ENCODE peak calls at places on chromosomes 4 and X, in ten cellular contexts. F, P, U, N, R, O, J, A, S and E are unnamed samples.

GRCh38 chrX:147733369-147733768 is 178.3 kb upstream of the FMR1 start:
- DNase-seq in F (no peak), P (no peak), U (no peak), N (no peak), R (no peak), O (no peak), J (no peak), A (no peak), S (no peak), E (no peak)

GRCh38 chr4:10173039-10173753 is 56.6 kb upstream of the WDR1 start:
- DNase-seq in F (no peak), P (peak), U (no peak), N (no peak), R (no peak), O (no peak), J (no peak), A (no peak), S (peak), E (no peak)

GRCh38 chr4:176789955-176790354 is 2.8 kb downstream of the VEGFC start:
- DNase-seq in F (no peak), P (no peak), U (no peak), N (peak), R (no peak), O (no peak), J (no peak), A (peak), S (peak), E (peak)

GRCh38 chr4:109352941-109353340 is 50.5 kb upstream of the COL25A1 start:
- DNase-seq in F (no peak), P (no peak), U (no peak), N (no peak), R (no peak), O (no peak), J (no peak), A (no peak), S (no peak), E (no peak)

GRCh38 chr4:186852964-186853391 is 129.3 kb upstream of the FAT1 start:
- DNase-seq in F (no peak), P (no peak), U (no peak), N (no peak), R (no peak), O (no peak), J (no peak), A (no peak), S (no peak), E (no peak)

GRCh38 chr4:124432500-124432899 is 280.0 kb downstream of the ANKRD50 start:
- DNase-seq in F (no peak), P (no peak), U (no peak), N (no peak), R (no peak), O (no peak), J (no peak), A (no peak), S (no peak), E (no peak)

GRCh38 chr4:54589586-54589985 is 68.2 kb upstream of the KIT start:
- DNase-seq in F (no peak), P (no peak), U (no peak), N (no peak), R (no peak), O (no peak), J (no peak), A (no peak), S (no peak), E (no peak)

GRCh38 chr4:23171971-23172370 is 479.2 kb downstream of the GBA3 start:
- DNase-seq in F (no peak), P (no peak), U (peak), N (peak), R (no peak), O (no peak), J (no peak), A (no peak), S (no peak), E (no peak)

GRCh38 chr4:14831447-14831846 is 170.8 kb upstream of the CPEB2 start:
- DNase-seq in F (no peak), P (no peak), U (peak), N (no peak), R (no peak), O (no peak), J (no peak), A (no peak), S (peak), E (no peak)

GRCh38 chr4:89556596-89557305 is 249.2 kb upstream of the GPRIN3 start:
- DNase-seq in F (no peak), P (no peak), U (no peak), N (peak), R (no peak), O (no peak), J (no peak), A (no peak), S (no peak), E (no peak)

GRCh38 chr4:25439913-25440477 is 62.9 kb downstream of the ANAPC4 start:
- DNase-seq in F (peak), P (peak), U (peak), N (peak), R (peak), O (peak), J (no peak), A (peak), S (peak), E (peak)

GRCh38 chr4:52510939-52511583 is 148.0 kb downstream of the USP46 start:
- DNase-seq in F (no peak), P (no peak), U (no peak), N (no peak), R (no peak), O (no peak), J (no peak), A (no peak), S (no peak), E (no peak)

GRCh38 chr4:115119804-115120352 is 6.5 kb upstream of the NDST4 start:
- DNase-seq in F (no peak), P (peak), U (peak), N (no peak), R (no peak), O (no peak), J (no peak), A (no peak), S (no peak), E (peak)

GRCh38 chr4:110424144-110424543 is 51.8 kb upstream of the ENPEP start:
- DNase-seq in F (no peak), P (no peak), U (no peak), N (no peak), R (no peak), O (no peak), J (no peak), A (no peak), S (no peak), E (no peak)

GRCh38 chr4:183256756-183257385 is 63.2 kb downstream of the CLDN22 start:
- DNase-seq in F (no peak), P (no peak), U (no peak), N (peak), R (peak), O (peak), J (peak), A (peak), S (no peak), E (peak)

GRCh38 chr4:89598602-89599001 is 238.4 kb downstream of the SNCA start:
- DNase-seq in F (no peak), P (peak), U (peak), N (no peak), R (no peak), O (no peak), J (no peak), A (no peak), S (no peak), E (peak)

GRCh38 chr4:40402556-40402955 is 67.4 kb downstream of the CHRNA9 start:
- DNase-seq in F (no peak), P (no peak), U (no peak), N (no peak), R (no peak), O (no peak), J (no peak), A (no peak), S (no peak), E (no peak)

GRCh38 chr4:140642674-140643437 is 74.1 kb upstream of the UCP1 start:
- DNase-seq in F (no peak), P (no peak), U (no peak), N (no peak), R (no peak), O (no peak), J (no peak), A (no peak), S (no peak), E (no peak)

GRCh38 chrX:18719852-18720251 is 12.4 kb downstream of the PPEF1 start:
- DNase-seq in F (no peak), P (no peak), U (no peak), N (no peak), R (no peak), O (no peak), J (no peak), A (no peak), S (peak), E (no peak)

GRCh38 chr4:2837904-2838496 is 5.6 kb upstream of the ADD1 start:
- DNase-seq in F (no peak), P (no peak), U (no peak), N (no peak), R (peak), O (peak), J (peak), A (no peak), S (no peak), E (no peak)

GRCh38 chr4:38500433-38500832 is 163.6 kb upstream of the KLF3 start:
- DNase-seq in F (no peak), P (no peak), U (no peak), N (no peak), R (no peak), O (no peak), J (no peak), A (no peak), S (no peak), E (no peak)

GRCh38 chrX:126456136-126456535 is 96.5 kb downstream of the DCAF12L1 start:
- DNase-seq in F (no peak), P (no peak), U (no peak), N (no peak), R (no peak), O (no peak), J (no peak), A (no peak), S (no peak), E (no peak)

GRCh38 chr4:175453456-175453855 is 358.6 kb downstream of the GPM6A start:
- DNase-seq in F (no peak), P (no peak), U (no peak), N (no peak), R (no peak), O (no peak), J (no peak), A (no peak), S (no peak), E (no peak)

GRCh38 chr4:7420661-7421040 is 14.1 kb downstream of the PSAPL1 start:
- DNase-seq in F (no peak), P (peak), U (no peak), N (no peak), R (no peak), O (no peak), J (peak), A (peak), S (no peak), E (no peak)

GRCh38 chr4:101961144-101961543 is 170.6 kb downstream of the BANK1 start:
- DNase-seq in F (no peak), P (no peak), U (peak), N (no peak), R (no peak), O (no peak), J (no peak), A (no peak), S (no peak), E (no peak)

GRCh38 chr4:54632537-54632936 is 25.2 kb upstream of the KIT start:
- DNase-seq in F (no peak), P (no peak), U (no peak), N (no peak), R (no peak), O (no peak), J (no peak), A (no peak), S (no peak), E (no peak)

GRCh38 chr4:83010111-83010521 is 507 bp downstream of the LIN54 start:
- DNase-seq in F (no peak), P (no peak), U (no peak), N (no peak), R (no peak), O (peak), J (no peak), A (no peak), S (no peak), E (peak)

GRCh38 chr4:185774076-185774731 is 37.8 kb downstream of the SORBS2 start:
- DNase-seq in F (no peak), P (no peak), U (no peak), N (no peak), R (no peak), O (no peak), J (no peak), A (no peak), S (no peak), E (no peak)

GRCh38 chr4:186826866-186827541 is 103.3 kb upstream of the FAT1 start:
- DNase-seq in F (no peak), P (no peak), U (no peak), N (no peak), R (no peak), O (no peak), J (no peak), A (no peak), S (no peak), E (peak)

GRCh38 chr4:108693211-108693610 is 42.8 kb downstream of the OSTC start:
- DNase-seq in F (no peak), P (no peak), U (no peak), N (no peak), R (no peak), O (no peak), J (no peak), A (no peak), S (no peak), E (no peak)